ENCODE peak calls at places on chromosomes 16 and 17, in seven cellular contexts. One of them, this sample, is unnamed.

GRCh38 chr16:73113326-73113720 is 65.4 kb upstream of the ZFHX3 start:
- DNase-seq in sigmoid colon: no peak
- DNase-seq in transverse colon: no peak
- DNase-seq in SK-N-SH: no peak
- DNase-seq in esophagus muscularis mucosa: no peak
- DNase-seq in upper lobe of left lung: no peak
- DNase-seq in GM23338: no peak
- DNase-seq in this sample: no peak

GRCh38 chr16:11164482-11165270 is 91.3 kb downstream of the SOCS1 start:
- DNase-seq in sigmoid colon: no peak
- DNase-seq in transverse colon: no peak
- DNase-seq in SK-N-SH: no peak
- DNase-seq in esophagus muscularis mucosa: no peak
- DNase-seq in upper lobe of left lung: no peak
- DNase-seq in GM23338: peak; percentile 31
- DNase-seq in this sample: peak; percentile 37

GRCh38 chr17:42541041-42541833 is 5.2 kb downstream of the NAGLU start:
- DNase-seq in sigmoid colon: no peak
- DNase-seq in transverse colon: peak; percentile 61
- DNase-seq in SK-N-SH: no peak
- DNase-seq in esophagus muscularis mucosa: no peak
- DNase-seq in upper lobe of left lung: no peak
- DNase-seq in GM23338: no peak
- DNase-seq in this sample: no peak

GRCh38 chr17:50117202-50118040 is 12.5 kb downstream of the SAMD14 start:
- DNase-seq in sigmoid colon: no peak
- DNase-seq in transverse colon: peak; percentile 68
- DNase-seq in SK-N-SH: no peak
- DNase-seq in esophagus muscularis mucosa: no peak
- DNase-seq in upper lobe of left lung: peak; percentile 51
- DNase-seq in GM23338: peak; percentile 89
- DNase-seq in this sample: peak; percentile 87

GRCh38 chr17:74182041-74182783 is 21.3 kb upstream of the RPL38 start:
- DNase-seq in sigmoid colon: no peak
- DNase-seq in transverse colon: no peak
- DNase-seq in SK-N-SH: no peak
- DNase-seq in esophagus muscularis mucosa: no peak
- DNase-seq in upper lobe of left lung: no peak
- DNase-seq in GM23338: no peak
- DNase-seq in this sample: peak; percentile 55

GRCh38 chr16:89395150-89396142 is 94.9 kb downstream of the ANKRD11 start:
- DNase-seq in sigmoid colon: peak; percentile 99
- DNase-seq in transverse colon: peak; percentile 87
- DNase-seq in SK-N-SH: peak; percentile 69
- DNase-seq in esophagus muscularis mucosa: peak; percentile 96
- DNase-seq in upper lobe of left lung: peak; percentile 88
- DNase-seq in GM23338: no peak
- DNase-seq in this sample: no peak

GRCh38 chr16:67668495-67669157 is 2.0 kb downstream of the C16orf86 start:
- DNase-seq in sigmoid colon: no peak
- DNase-seq in transverse colon: no peak
- DNase-seq in SK-N-SH: no peak
- DNase-seq in esophagus muscularis mucosa: no peak
- DNase-seq in upper lobe of left lung: no peak
- DNase-seq in GM23338: no peak
- DNase-seq in this sample: no peak

GRCh38 chr17:44934745-44935105 is 12.8 kb downstream of the KIF18B start:
- DNase-seq in sigmoid colon: peak; percentile 52
- DNase-seq in transverse colon: no peak
- DNase-seq in SK-N-SH: peak; percentile 11
- DNase-seq in esophagus muscularis mucosa: no peak
- DNase-seq in upper lobe of left lung: no peak
- DNase-seq in GM23338: no peak
- DNase-seq in this sample: peak; percentile 37

GRCh38 chr16:10931133-10931532 is 11.1 kb downstream of the DEXI start:
- DNase-seq in sigmoid colon: no peak
- DNase-seq in transverse colon: no peak
- DNase-seq in SK-N-SH: no peak
- DNase-seq in esophagus muscularis mucosa: no peak
- DNase-seq in upper lobe of left lung: no peak
- DNase-seq in GM23338: no peak
- DNase-seq in this sample: peak; percentile 70

GRCh38 chr17:73639926-73640325 is 4.3 kb downstream of the SDK2 start:
- DNase-seq in sigmoid colon: no peak
- DNase-seq in transverse colon: peak; percentile 46
- DNase-seq in SK-N-SH: no peak
- DNase-seq in esophagus muscularis mucosa: no peak
- DNase-seq in upper lobe of left lung: no peak
- DNase-seq in GM23338: no peak
- DNase-seq in this sample: peak; percentile 33

GRCh38 chr17:2034806-2035548 is 5.0 kb downstream of the DPH1 start:
- DNase-seq in sigmoid colon: no peak
- DNase-seq in transverse colon: no peak
- DNase-seq in SK-N-SH: no peak
- DNase-seq in esophagus muscularis mucosa: no peak
- DNase-seq in upper lobe of left lung: no peak
- DNase-seq in GM23338: no peak
- DNase-seq in this sample: no peak

GRCh38 chr17:42072323-42073187 is 22.2 kb upstream of the C17orf113 start:
- DNase-seq in sigmoid colon: no peak
- DNase-seq in transverse colon: no peak
- DNase-seq in SK-N-SH: peak; percentile 83
- DNase-seq in esophagus muscularis mucosa: no peak
- DNase-seq in upper lobe of left lung: peak; percentile 34
- DNase-seq in GM23338: peak; percentile 67
- DNase-seq in this sample: no peak

GRCh38 chr16:3143189-3143588 is 8.4 kb downstream of the ZNF213 start:
- DNase-seq in sigmoid colon: no peak
- DNase-seq in transverse colon: no peak
- DNase-seq in SK-N-SH: peak; percentile 6
- DNase-seq in esophagus muscularis mucosa: no peak
- DNase-seq in upper lobe of left lung: no peak
- DNase-seq in GM23338: no peak
- DNase-seq in this sample: no peak

GRCh38 chr17:59838196-59838911 is 54.4 kb downstream of the TUBD1 start:
- DNase-seq in sigmoid colon: peak; percentile 57
- DNase-seq in transverse colon: no peak
- DNase-seq in SK-N-SH: no peak
- DNase-seq in esophagus muscularis mucosa: no peak
- DNase-seq in upper lobe of left lung: no peak
- DNase-seq in GM23338: no peak
- DNase-seq in this sample: no peak

GRCh38 chr16:68408428-68408827 is 39.9 kb downstream of the SMPD3 start:
- DNase-seq in sigmoid colon: no peak
- DNase-seq in transverse colon: no peak
- DNase-seq in SK-N-SH: no peak
- DNase-seq in esophagus muscularis mucosa: no peak
- DNase-seq in upper lobe of left lung: no peak
- DNase-seq in GM23338: no peak
- DNase-seq in this sample: peak; percentile 4

GRCh38 chr16:80932725-80933124 is 74.0 kb downstream of the CMC2 start:
- DNase-seq in sigmoid colon: peak; percentile 79
- DNase-seq in transverse colon: peak; percentile 41
- DNase-seq in SK-N-SH: peak; percentile 37
- DNase-seq in esophagus muscularis mucosa: no peak
- DNase-seq in upper lobe of left lung: no peak
- DNase-seq in GM23338: peak; percentile 40
- DNase-seq in this sample: no peak

GRCh38 chr17:80871341-80871740 is 120.3 kb upstream of the CHMP6 start:
- DNase-seq in sigmoid colon: peak; percentile 57
- DNase-seq in transverse colon: no peak
- DNase-seq in SK-N-SH: no peak
- DNase-seq in esophagus muscularis mucosa: no peak
- DNase-seq in upper lobe of left lung: no peak
- DNase-seq in GM23338: no peak
- DNase-seq in this sample: peak; percentile 84

DNA sequence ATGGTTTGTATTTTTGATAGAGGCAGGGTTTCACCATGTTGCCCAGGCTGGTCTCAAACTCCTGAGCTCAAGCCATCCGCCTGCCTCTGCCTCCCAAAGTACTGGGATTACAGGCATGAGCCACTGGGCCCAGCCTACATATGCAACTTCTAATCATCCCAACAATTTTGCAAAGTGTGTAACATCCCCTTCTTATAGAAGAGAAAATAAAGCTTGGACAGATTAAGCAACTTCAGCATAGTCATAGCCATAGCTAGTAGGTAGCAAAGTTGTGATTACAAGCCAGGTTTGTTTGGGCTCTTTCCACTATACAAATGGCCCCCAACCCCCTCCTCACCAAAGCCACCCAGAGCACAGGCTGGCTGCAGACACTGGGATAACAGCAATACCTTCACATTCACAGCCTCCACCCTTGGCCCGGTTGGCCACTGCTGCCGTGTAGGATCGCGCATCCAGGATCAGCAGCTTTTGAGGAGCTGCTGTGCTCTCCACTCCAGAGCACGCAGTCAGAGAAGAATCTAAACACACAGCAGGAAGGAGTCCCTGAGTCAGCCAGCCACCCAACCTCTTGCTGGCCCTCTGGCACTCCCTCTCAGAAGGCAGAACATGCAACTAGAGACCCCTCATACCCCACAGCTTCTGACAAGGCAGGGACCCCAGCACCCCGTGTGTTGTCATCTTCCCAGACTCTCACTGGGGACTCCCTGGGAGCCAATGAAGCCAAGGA is 7.9 kb downstream of the MTMR4 start:
- DNase-seq in sigmoid colon: peak; percentile 47
- DNase-seq in transverse colon: no peak
- DNase-seq in SK-N-SH: no peak
- DNase-seq in esophagus muscularis mucosa: no peak
- DNase-seq in upper lobe of left lung: no peak
- DNase-seq in GM23338: no peak
- DNase-seq in this sample: no peak
- TF ChIP-seq POLR2AphosphoS5 in sigmoid colon: no peak
- TF ChIP-seq POLR2AphosphoS5 in transverse colon: no peak
- TF ChIP-seq POLR2AphosphoS5 in SK-N-SH: no peak
- TF ChIP-seq POLR2AphosphoS5 in esophagus muscularis mucosa: no peak
- TF ChIP-seq POLR2AphosphoS5 in upper lobe of left lung: no peak
- TF ChIP-seq POLR2AphosphoS5 in GM23338: no peak
- TF ChIP-seq POLR2AphosphoS5 in this sample: no peak

DNA sequence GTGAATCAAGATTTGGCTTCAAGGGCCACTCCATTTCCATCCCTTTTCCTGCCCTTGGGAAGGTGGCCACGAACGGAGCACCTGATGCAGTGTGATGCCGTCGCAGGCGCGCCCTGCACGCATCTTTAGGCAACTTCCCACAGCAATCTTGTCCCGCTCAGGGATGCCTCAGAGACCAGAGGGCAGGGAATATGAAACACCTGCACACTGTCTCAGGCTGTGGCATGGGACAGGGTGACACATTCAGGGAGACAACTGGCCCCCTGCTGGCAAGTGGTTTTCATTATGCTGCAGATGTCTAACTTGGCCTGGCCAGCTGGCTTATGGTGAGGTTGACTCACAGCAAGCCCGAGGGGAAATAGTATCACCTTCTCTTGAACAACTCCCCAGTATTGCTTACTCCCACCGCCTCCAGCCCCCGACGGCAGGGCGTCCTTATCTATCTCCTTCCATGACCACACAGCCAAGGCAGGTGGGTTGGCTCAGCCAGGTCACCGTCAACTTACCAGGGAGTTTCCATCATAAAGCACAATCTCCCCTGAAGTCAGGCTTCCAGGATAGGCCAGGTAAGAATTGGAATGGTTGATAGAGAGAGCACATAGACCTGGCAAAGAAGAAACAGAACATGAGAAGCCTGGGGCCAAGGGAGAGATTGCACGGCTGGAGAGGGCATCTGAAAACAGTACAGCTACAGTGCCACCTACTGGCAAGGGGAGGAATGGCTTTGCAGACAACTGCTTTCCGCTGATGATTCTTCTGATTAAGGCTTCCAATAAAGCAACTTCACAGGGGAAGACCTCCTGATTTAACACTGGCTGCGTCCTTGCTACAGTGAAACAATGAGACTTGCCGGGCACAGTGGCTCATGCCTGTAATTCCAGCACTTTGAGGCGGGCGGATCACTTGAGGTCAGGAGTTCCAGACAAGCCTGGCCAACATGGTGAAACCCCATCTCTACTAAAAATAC is 21.1 kb downstream of the WIPI1 start:
- DNase-seq in sigmoid colon: peak; percentile 84
- DNase-seq in transverse colon: peak; percentile 84
- DNase-seq in SK-N-SH: peak; percentile 80
- DNase-seq in esophagus muscularis mucosa: peak; percentile 94
- DNase-seq in upper lobe of left lung: peak; percentile 76
- DNase-seq in GM23338: peak; percentile 89
- DNase-seq in this sample: peak; percentile 87
- TF ChIP-seq POLR2AphosphoS5 in sigmoid colon: no peak
- TF ChIP-seq POLR2AphosphoS5 in transverse colon: no peak
- TF ChIP-seq POLR2AphosphoS5 in SK-N-SH: no peak
- TF ChIP-seq POLR2AphosphoS5 in esophagus muscularis mucosa: no peak
- TF ChIP-seq POLR2AphosphoS5 in upper lobe of left lung: no peak
- TF ChIP-seq POLR2AphosphoS5 in GM23338: no peak
- TF ChIP-seq POLR2AphosphoS5 in this sample: no peak

GRCh38 chr17:6452471-6453266 is 8.4 kb downstream of the PIMREG start:
- DNase-seq in sigmoid colon: no peak
- DNase-seq in transverse colon: no peak
- DNase-seq in SK-N-SH: no peak
- DNase-seq in esophagus muscularis mucosa: no peak
- DNase-seq in upper lobe of left lung: no peak
- DNase-seq in GM23338: peak; percentile 34
- DNase-seq in this sample: peak; percentile 38
- TF ChIP-seq POLR2AphosphoS5 in sigmoid colon: no peak
- TF ChIP-seq POLR2AphosphoS5 in transverse colon: no peak
- TF ChIP-seq POLR2AphosphoS5 in SK-N-SH: no peak
- TF ChIP-seq POLR2AphosphoS5 in esophagus muscularis mucosa: no peak
- TF ChIP-seq POLR2AphosphoS5 in upper lobe of left lung: no peak
- TF ChIP-seq POLR2AphosphoS5 in GM23338: no peak
- TF ChIP-seq POLR2AphosphoS5 in this sample: no peak

GRCh38 chr16:53518550-53519416 is 15.8 kb upstream of the AKTIP start:
- DNase-seq in sigmoid colon: no peak
- DNase-seq in transverse colon: peak; percentile 71
- DNase-seq in SK-N-SH: no peak
- DNase-seq in esophagus muscularis mucosa: no peak
- DNase-seq in upper lobe of left lung: peak; percentile 73
- DNase-seq in GM23338: no peak
- DNase-seq in this sample: peak; percentile 92
- TF ChIP-seq POLR2AphosphoS5 in sigmoid colon: peak; percentile 69
- TF ChIP-seq POLR2AphosphoS5 in transverse colon: no peak
- TF ChIP-seq POLR2AphosphoS5 in SK-N-SH: no peak
- TF ChIP-seq POLR2AphosphoS5 in esophagus muscularis mucosa: peak; percentile 75
- TF ChIP-seq POLR2AphosphoS5 in upper lobe of left lung: peak; percentile 95
- TF ChIP-seq POLR2AphosphoS5 in GM23338: no peak
- TF ChIP-seq POLR2AphosphoS5 in this sample: no peak

GRCh38 chr17:79528592-79529125 is 82.2 kb downstream of the RBFOX3 start:
- DNase-seq in sigmoid colon: no peak
- DNase-seq in transverse colon: no peak
- DNase-seq in SK-N-SH: no peak
- DNase-seq in esophagus muscularis mucosa: no peak
- DNase-seq in upper lobe of left lung: no peak
- DNase-seq in GM23338: no peak
- DNase-seq in this sample: no peak
- TF ChIP-seq POLR2AphosphoS5 in sigmoid colon: no peak
- TF ChIP-seq POLR2AphosphoS5 in transverse colon: no peak
- TF ChIP-seq POLR2AphosphoS5 in SK-N-SH: no peak
- TF ChIP-seq POLR2AphosphoS5 in esophagus muscularis mucosa: no peak
- TF ChIP-seq POLR2AphosphoS5 in upper lobe of left lung: no peak
- TF ChIP-seq POLR2AphosphoS5 in GM23338: no peak
- TF ChIP-seq POLR2AphosphoS5 in this sample: no peak

This sample was measured in spleen.